ENCODE peak calls at places on chromosomes 11 and 22, in ten cellular contexts. X, F, D, G, W, Q, N, Z, V and R are unnamed samples. For H3K4me1 and H3K27me3, the result is how much of the 10 kb centered on the place peaks cover.

GRCh38 chr11:134037093-134037908 is 31.6 kb upstream of the JAM3 start:
- DNase-seq in X (no peak), F (peak), D (peak), G (peak), W (peak), Q (no peak), N (peak), Z (peak), V (peak), R (no peak)

GRCh38 chr11:35567737-35568465 is 42.5 kb upstream of the PAMR1 start:
- DNase-seq in X (no peak), F (no peak), D (no peak), G (no peak), W (no peak), Q (no peak), N (no peak), Z (no peak), V (peak), R (no peak)

GRCh38 chr11:1077033-1077416 is 2.4 kb downstream of the MUC2 start:
- DNase-seq in X (no peak), F (no peak), D (no peak), G (no peak), W (no peak), Q (no peak), N (no peak), Z (peak), V (no peak), R (no peak)

GRCh38 chr22:19016081-19016480 is 80.0 kb upstream of the PRODH start:
- DNase-seq in X (no peak), F (no peak), D (no peak), G (no peak), W (peak), Q (no peak), N (no peak), Z (no peak), V (no peak), R (no peak)

GRCh38 chr11:121134758-121135312 is 33.8 kb downstream of the TECTA start:
- DNase-seq in X (no peak), F (no peak), D (no peak), G (no peak), W (no peak), Q (no peak), N (no peak), Z (no peak), V (no peak), R (no peak)

GRCh38 chr11:43268161-43268560 is 43.6 kb upstream of the API5 start:
- DNase-seq in X (no peak), F (peak), D (no peak), G (peak), W (no peak), Q (no peak), N (no peak), Z (no peak), V (no peak), R (no peak)

GRCh38 chr11:10927533-10927932 is 69.7 kb upstream of the ZBED5 start:
- DNase-seq in X (no peak), F (no peak), D (peak), G (no peak), W (no peak), Q (no peak), N (no peak), Z (no peak), V (no peak), R (no peak)

GRCh38 chr22:37259540-37260029 is 15.5 kb upstream of the RAC2 start:
- DNase-seq in X (no peak), F (no peak), D (no peak), G (no peak), W (no peak), Q (no peak), N (no peak), Z (peak), V (no peak), R (no peak)

GRCh38 chr11:69144719-69145365 is 10.9 kb upstream of the SMIM38 start:
- DNase-seq in X (no peak), F (no peak), D (no peak), G (no peak), W (no peak), Q (no peak), N (no peak), Z (no peak), V (no peak), R (no peak)

GRCh38 chr22:44748524-44748923 is 3.9 kb upstream of the ARHGAP8 start:
- DNase-seq in X (no peak), F (no peak), D (no peak), G (no peak), W (peak), Q (no peak), N (no peak), Z (no peak), V (no peak), R (no peak)

GRCh38 chr22:47213571-47214230 is 451.3 kb downstream of the TBC1D22A start:
- DNase-seq in X (no peak), F (no peak), D (peak), G (no peak), W (no peak), Q (peak), N (no peak), Z (no peak), V (peak), R (no peak)

GRCh38 chr22:50691521-50691920 is 18.9 kb downstream of the SHANK3 start:
- DNase-seq in X (no peak), F (peak), D (no peak), G (no peak), W (no peak), Q (peak), N (no peak), Z (no peak), V (no peak), R (no peak)

GRCh38 chr22:37303821-37304274 is 21.5 kb downstream of the CYTH4 start:
- DNase-seq in X (no peak), F (no peak), D (no peak), G (no peak), W (peak), Q (no peak), N (no peak), Z (peak), V (no peak), R (no peak)

GRCh38 chr22:32577591-32577990 is 103.0 kb downstream of the FBXO7 start:
- DNase-seq in X (no peak), F (no peak), D (no peak), G (no peak), W (no peak), Q (no peak), N (no peak), Z (no peak), V (no peak), R (no peak)

DNA sequence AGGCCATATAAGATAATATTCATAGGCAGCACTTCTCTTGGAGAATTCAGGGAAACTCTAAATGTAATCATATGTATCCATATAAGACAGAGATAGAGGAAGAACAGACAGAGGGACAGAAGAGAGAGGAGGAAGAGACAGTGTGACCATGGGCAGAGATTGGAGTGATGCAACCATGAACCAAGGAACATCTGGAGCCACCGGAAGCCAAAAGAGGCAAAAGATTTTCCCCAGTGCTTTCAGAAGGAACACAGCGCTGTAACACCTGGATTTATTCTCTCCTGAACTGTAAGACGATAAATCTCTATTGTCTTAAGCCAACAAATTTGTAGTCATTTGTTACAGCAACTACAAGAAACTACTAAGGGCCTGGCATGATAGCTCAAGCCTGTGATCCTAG is 57.7 kb downstream of the GAB2 start:
- DNase-seq in X (no peak), F (no peak), D (no peak), G (no peak), W (no peak), Q (no peak), N (no peak), Z (no peak), V (no peak), R (no peak)
- H3K4me1 ChIP-seq in X (under half), F (under half), D (under half), G (under half), W (under half), Q (under half), N (under half), Z (under half), V (under half), R (under half)

GRCh38 chr11:128626913-128627665 is 39.7 kb upstream of the ETS1 start:
- DNase-seq in X (no peak), F (peak), D (no peak), G (no peak), W (no peak), Q (no peak), N (no peak), Z (no peak), V (no peak), R (no peak)

GRCh38 chr11:128628343-128628673 is 41.0 kb upstream of the ETS1 start:
- DNase-seq in X (no peak), F (no peak), D (no peak), G (no peak), W (no peak), Q (no peak), N (no peak), Z (no peak), V (no peak), R (no peak)

GRCh38 chr11:128627666-128628342 is 40.4 kb upstream of the ETS1 start:
- DNase-seq in X (no peak), F (no peak), D (no peak), G (no peak), W (no peak), Q (no peak), N (no peak), Z (no peak), V (no peak), R (no peak)

GRCh38 chr11:128629516-128630106 is 42.3 kb upstream of the ETS1 start:
- DNase-seq in X (no peak), F (no peak), D (no peak), G (no peak), W (no peak), Q (no peak), N (no peak), Z (no peak), V (no peak), R (no peak)

DNA sequence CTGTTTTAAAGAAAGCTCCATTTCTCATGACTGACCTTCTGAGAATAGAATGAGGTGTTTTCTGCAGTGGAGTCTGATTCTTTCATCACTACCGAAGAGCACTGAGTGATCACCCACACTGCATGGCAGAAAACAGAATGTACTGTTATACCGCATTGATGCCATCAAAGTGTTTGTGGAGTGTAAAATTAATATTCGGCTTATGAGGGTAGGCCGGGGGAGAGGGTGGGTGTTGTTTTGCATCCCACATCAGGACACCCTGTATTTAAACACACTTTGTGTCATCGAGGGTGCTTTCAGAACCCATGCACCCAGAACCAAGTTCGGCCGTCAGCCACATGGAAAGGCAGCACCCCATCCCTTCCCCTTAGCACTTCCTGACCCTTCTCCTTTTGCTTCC is 41.3 kb upstream of the ETS1 start:
- DNase-seq in X (no peak), F (no peak), D (no peak), G (no peak), W (no peak), Q (no peak), N (no peak), Z (no peak), V (no peak), R (no peak)
- H3K4me3 ChIP-seq in X (no peak), F (no peak), D (no peak), G (no peak), W (no peak), Q (no peak), N (peak), Z (no peak), V (no peak), R (no peak)

DNA sequence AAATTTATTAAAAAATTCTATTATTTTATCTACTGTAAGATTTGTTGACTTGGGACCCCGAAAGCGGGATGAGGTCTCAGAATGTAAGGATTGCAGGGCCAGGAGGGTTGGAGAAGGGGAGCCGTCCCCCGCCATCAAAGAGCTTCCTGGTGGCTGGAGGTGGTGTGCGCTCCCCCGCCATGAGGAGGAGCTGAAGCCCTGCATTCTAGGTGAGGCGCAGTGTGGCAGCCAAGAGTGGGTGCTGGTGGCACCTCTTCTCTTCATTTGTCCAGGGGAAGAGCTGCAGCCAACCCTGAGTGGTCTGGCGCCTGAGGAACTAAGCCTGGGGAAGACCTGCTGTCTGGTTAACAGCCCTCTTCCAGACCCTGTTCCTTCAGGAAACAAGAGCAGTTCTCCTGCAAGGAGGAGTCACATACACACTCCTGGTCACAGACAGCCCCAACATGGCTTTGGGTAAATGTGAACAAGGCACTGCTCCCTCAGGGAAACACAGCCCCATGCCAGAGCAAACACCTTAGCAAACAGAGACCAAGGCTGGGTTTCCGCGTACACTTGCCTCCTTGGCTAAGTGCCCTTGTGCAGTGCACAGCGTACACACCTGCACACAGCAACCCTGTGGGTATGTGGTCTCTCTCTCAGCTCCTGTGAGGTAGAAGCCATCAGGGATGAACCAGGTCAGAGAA is 17.3 kb downstream of the RTN4RL2 start:
- DNase-seq in X (no peak), F (no peak), D (peak), G (peak), W (no peak), Q (no peak), N (no peak), Z (peak), V (peak), R (no peak)
- H3K27me3 ChIP-seq in X (under half), F (under half), D (under half), G (under half), W (under half), Q (under half), N (under half), Z (under half), V (under half), R (under half)

DNA sequence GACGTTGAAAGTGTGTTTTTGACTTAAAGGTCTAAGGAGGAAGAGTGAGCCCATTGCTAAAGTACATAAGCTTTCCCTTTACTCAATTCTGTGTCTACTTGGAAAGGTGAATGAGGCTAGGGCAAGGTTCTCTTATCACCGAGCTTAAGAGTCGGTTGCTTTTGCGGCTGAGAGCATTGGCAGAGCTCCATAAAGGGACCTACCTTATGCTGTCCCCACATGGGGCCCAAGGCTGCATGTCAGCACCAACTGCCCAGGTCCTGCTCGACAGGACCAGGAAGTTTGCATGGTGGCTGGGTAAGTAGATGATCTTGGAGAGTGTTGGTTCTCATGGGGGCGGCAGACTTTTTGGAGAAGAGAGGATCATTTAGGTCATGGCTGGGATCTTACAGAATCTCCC is 91.2 kb downstream of the ZBTB16 start:
- DNase-seq in X (no peak), F (no peak), D (no peak), G (no peak), W (no peak), Q (no peak), N (no peak), Z (no peak), V (no peak), R (no peak)
- H3K4me1 ChIP-seq in X (half or more), F (half or more), D (under half), G (half or more), W (half or more), Q (under half), N (under half), Z (half or more), V (under half), R (under half)

GRCh38 chr11:110947100-110947499 is 234.9 kb upstream of the ARHGAP20 start:
- DNase-seq in X (peak), F (no peak), D (no peak), G (no peak), W (no peak), Q (no peak), N (no peak), Z (no peak), V (no peak), R (no peak)
- H3K4me3 ChIP-seq in X (no peak), F (no peak), D (no peak), G (no peak), W (no peak), Q (no peak), N (no peak), Z (no peak), V (no peak), R (no peak)

GRCh38 chr11:15987044-15987443 is 369.3 kb downstream of the SOX6 start:
- DNase-seq in X (no peak), F (no peak), D (no peak), G (no peak), W (no peak), Q (no peak), N (no peak), Z (no peak), V (no peak), R (no peak)
- H3K27me3 ChIP-seq in X (under half), F (under half), D (under half), G (under half), W (under half), Q (under half), N (under half), Z (under half), V (under half), R (under half)

GRCh38 chr11:32422545-32422944 is 12.8 kb downstream of the WT1 start:
- DNase-seq in X (no peak), F (no peak), D (no peak), G (no peak), W (no peak), Q (no peak), N (no peak), Z (no peak), V (no peak), R (no peak)
- H3K4me1 ChIP-seq in X (under half), F (under half), D (under half), G (under half), W (under half), Q (under half), N (under half), Z (under half), V (under half), R (under half)

GRCh38 chr11:103380031-103380430 is 270.8 kb downstream of the DYNC2H1 start:
- DNase-seq in X (no peak), F (no peak), D (no peak), G (no peak), W (no peak), Q (no peak), N (no peak), Z (no peak), V (no peak), R (no peak)

GRCh38 chr11:103378931-103379330 is 269.7 kb downstream of the DYNC2H1 start:
- DNase-seq in X (no peak), F (no peak), D (no peak), G (no peak), W (no peak), Q (no peak), N (no peak), Z (no peak), V (no peak), R (no peak)

DNA sequence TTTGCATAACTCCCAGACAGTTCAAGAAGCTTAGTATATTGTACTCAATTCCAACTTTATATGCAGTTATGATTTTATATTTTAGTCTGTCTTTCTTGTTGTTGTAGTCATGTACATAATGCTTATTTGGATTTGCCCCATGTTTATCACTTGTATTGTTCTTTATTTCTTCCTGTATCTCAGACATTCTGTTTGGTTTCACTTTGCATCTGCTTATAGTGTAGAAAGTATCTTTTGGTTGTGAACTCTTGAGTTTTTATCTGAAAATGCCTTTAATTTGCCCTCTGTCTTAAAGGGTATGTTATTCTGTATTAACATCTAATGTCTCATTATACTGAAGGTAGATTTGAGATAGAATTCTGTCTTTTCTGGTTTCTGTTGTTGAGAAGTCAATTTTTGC is 275.4 kb downstream of the DYNC2H1 start:
- DNase-seq in X (no peak), F (no peak), D (no peak), G (no peak), W (no peak), Q (peak), N (no peak), Z (no peak), V (no peak), R (no peak)
- H3K4me3 ChIP-seq in X (no peak), F (no peak), D (no peak), G (no peak), W (no peak), Q (no peak), N (no peak), Z (no peak), V (no peak), R (no peak)

GRCh38 chr22:45893516-45893915 is 83.4 kb downstream of the WNT7B start:
- DNase-seq in X (no peak), F (no peak), D (no peak), G (no peak), W (peak), Q (peak), N (no peak), Z (peak), V (no peak), R (no peak)
- H3K27me3 ChIP-seq in X (under half), F (under half), D (under half), G (under half), W (under half), Q (half or more), N (under half), Z (under half), V (under half), R (under half)